ENCODE peak calls at places on chromosomes 11 and 22, in seven cellular contexts. One of them, this sample, is unnamed.

GRCh38 chr22:24975813-24976341 is 23.4 kb downstream of the KIAA1671 start:
- DNase-seq in HAP-1: peak; percentile 86
- DNase-seq in nucleus accumbens: peak; percentile 17
- DNase-seq in HuH-7.5: no peak
- DNase-seq in activated T-helper 1 cell treated with anti-CD3 and anti-CD28 coated beads, Interleukin-2, amount 50 U/mL, for 16 hours: no peak
- DNase-seq in activated CD4-positive, CD25-positive, alpha-beta regulatory T cell: no peak
- DNase-seq in ureter: no peak
- DNase-seq in this sample: peak; percentile 62

GRCh38 chr11:121426476-121427454 is 25.3 kb upstream of the SORL1 start:
- DNase-seq in HAP-1: no peak
- DNase-seq in activated CD4-positive, CD25-positive, alpha-beta regulatory T cell: peak; percentile 30
- DNase-seq in HuH-7.5: peak; percentile 27
- DNase-seq in ureter: no peak
- DNase-seq in nucleus accumbens: peak; percentile 16
- DNase-seq in activated T-helper 1 cell treated with anti-CD3 and anti-CD28 coated beads, Interleukin-2, amount 50 U/mL, for 16 hours: peak; percentile 30
- DNase-seq in this sample: no peak

GRCh38 chr22:17115311-17115710 is 5.8 kb downstream of the TMEM121B start:
- DNase-seq in activated CD4-positive, CD25-positive, alpha-beta regulatory T cell: no peak
- DNase-seq in activated T-helper 1 cell treated with anti-CD3 and anti-CD28 coated beads, Interleukin-2, amount 50 U/mL, for 16 hours: no peak
- DNase-seq in HuH-7.5: no peak
- DNase-seq in HAP-1: no peak
- DNase-seq in nucleus accumbens: no peak
- DNase-seq in ureter: no peak
- DNase-seq in this sample: no peak

GRCh38 chr11:21630934-21631478 is 561.9 kb upstream of the ANO5 start:
- DNase-seq in HAP-1: no peak
- DNase-seq in ureter: no peak
- DNase-seq in activated CD4-positive, CD25-positive, alpha-beta regulatory T cell: no peak
- DNase-seq in nucleus accumbens: no peak
- DNase-seq in HuH-7.5: no peak
- DNase-seq in activated T-helper 1 cell treated with anti-CD3 and anti-CD28 coated beads, Interleukin-2, amount 50 U/mL, for 16 hours: no peak
- DNase-seq in this sample: no peak

GRCh38 chr11:36718481-36718880 is 120.4 kb upstream of the RAG2 start:
- DNase-seq in ureter: no peak
- DNase-seq in nucleus accumbens: no peak
- DNase-seq in activated CD4-positive, CD25-positive, alpha-beta regulatory T cell: no peak
- DNase-seq in HAP-1: no peak
- DNase-seq in HuH-7.5: no peak
- DNase-seq in activated T-helper 1 cell treated with anti-CD3 and anti-CD28 coated beads, Interleukin-2, amount 50 U/mL, for 16 hours: no peak
- DNase-seq in this sample: no peak

GRCh38 chr11:65652511-65653228 is 10.0 kb downstream of the RELA start:
- DNase-seq in nucleus accumbens: peak; percentile 82
- DNase-seq in ureter: peak; percentile 96
- DNase-seq in activated T-helper 1 cell treated with anti-CD3 and anti-CD28 coated beads, Interleukin-2, amount 50 U/mL, for 16 hours: peak; percentile 95
- DNase-seq in HuH-7.5: peak; percentile 99
- DNase-seq in HAP-1: peak; percentile 91
- DNase-seq in activated CD4-positive, CD25-positive, alpha-beta regulatory T cell: peak; percentile 93
- DNase-seq in this sample: peak; percentile 95

GRCh38 chr11:1453611-1454386 is 32.8 kb downstream of the MOB2 start:
- DNase-seq in HuH-7.5: peak; percentile 65
- DNase-seq in HAP-1: no peak
- DNase-seq in activated T-helper 1 cell treated with anti-CD3 and anti-CD28 coated beads, Interleukin-2, amount 50 U/mL, for 16 hours: no peak
- DNase-seq in ureter: no peak
- DNase-seq in activated CD4-positive, CD25-positive, alpha-beta regulatory T cell: no peak
- DNase-seq in nucleus accumbens: peak; percentile 37
- DNase-seq in this sample: no peak

GRCh38 chr11:77512092-77512491 is 38.2 kb upstream of the PAK1 start:
- DNase-seq in activated T-helper 1 cell treated with anti-CD3 and anti-CD28 coated beads, Interleukin-2, amount 50 U/mL, for 16 hours: no peak
- DNase-seq in activated CD4-positive, CD25-positive, alpha-beta regulatory T cell: no peak
- DNase-seq in HAP-1: no peak
- DNase-seq in ureter: no peak
- DNase-seq in nucleus accumbens: no peak
- DNase-seq in HuH-7.5: no peak
- DNase-seq in this sample: no peak

GRCh38 chr11:15969701-15970329 is 386.5 kb downstream of the SOX6 start:
- DNase-seq in activated T-helper 1 cell treated with anti-CD3 and anti-CD28 coated beads, Interleukin-2, amount 50 U/mL, for 16 hours: no peak
- DNase-seq in HAP-1: no peak
- DNase-seq in activated CD4-positive, CD25-positive, alpha-beta regulatory T cell: no peak
- DNase-seq in nucleus accumbens: no peak
- DNase-seq in ureter: no peak
- DNase-seq in HuH-7.5: no peak
- DNase-seq in this sample: peak; percentile 92

This sample was measured in fibroblast of the aortic adventitia.